ENCODE peak calls at places on chromosomes 16 and 17, in nine cellular contexts. O is left lung; C is AG09319; Z is spleen; A is mammary epithelial cell; F is mesothelial cell of epicardium; I is upper lobe of right lung; S is CD4-positive, alpha-beta T cell; N is ovary. B is an unnamed sample.

GRCh38 chr17:30413109-30413508 is 34.4 kb downstream of the CPD start:
- DNase-seq in O (no peak), Z (no peak), I (no peak), S (no peak), C (no peak), F (no peak), A (peak; percentile 70), N (no peak), B (no peak)

GRCh38 chr17:44767493-44767892 is 8.7 kb downstream of the ADAM11 start:
- DNase-seq in S (no peak), Z (no peak), F (no peak), O (no peak), I (no peak), N (no peak), C (no peak), A (no peak), B (no peak)

GRCh38 chr17:7884581-7885356 is 3.8 kb upstream of the CHD3 start:
- DNase-seq in I (peak; percentile 77), Z (peak; percentile 90), S (no peak), C (no peak), O (no peak), F (no peak), A (no peak), N (peak; percentile 39), B (no peak)

GRCh38 chr17:65850486-65850885 is 289.0 kb upstream of the AXIN2 start:
- DNase-seq in I (no peak), O (no peak), S (no peak), A (peak; percentile 42), F (no peak), N (no peak), C (no peak), Z (no peak), B (no peak)

GRCh38 chr17:71412803-71413202 is 708.0 kb upstream of the SOX9 start:
- DNase-seq in F (no peak), C (peak; percentile 89), A (peak; percentile 98), O (no peak), S (no peak), Z (no peak), N (no peak), I (no peak), B (no peak)

GRCh38 chr16:55263271-55264250 is 60.4 kb upstream of the IRX6 start:
- DNase-seq in S (no peak), F (no peak), C (no peak), O (no peak), A (no peak), I (no peak), Z (no peak), N (no peak), B (no peak)

GRCh38 chr16:15885560-15886001 is 2.8 kb downstream of the CEP20 start:
- DNase-seq in I (no peak), Z (no peak), F (no peak), O (no peak), C (no peak), N (no peak), A (no peak), S (no peak), B (no peak)

GRCh38 chr16:68486671-68487495 is 38.6 kb upstream of the SMPD3 start:
- DNase-seq in A (no peak), N (no peak), Z (no peak), S (no peak), F (no peak), I (no peak), O (no peak), C (no peak), B (no peak)

GRCh38 chr16:65463652-65464260 is 341.9 kb upstream of the CDH11 start:
- DNase-seq in N (no peak), A (no peak), C (no peak), Z (no peak), F (no peak), O (no peak), S (no peak), I (no peak), B (no peak)

GRCh38 chr17:6894206-6894528 is 62.6 kb upstream of the TEKT1 start:
- DNase-seq in A (no peak), Z (no peak), O (no peak), C (no peak), F (no peak), I (no peak), S (no peak), N (no peak), B (no peak)

GRCh38 chr17:39365252-39365651 is 36.2 kb downstream of the FBXL20 start:
- DNase-seq in I (no peak), S (no peak), F (no peak), C (peak; percentile 49), Z (no peak), N (no peak), A (no peak), O (no peak), B (no peak)

GRCh38 chr17:50049636-50050035 is 6.3 kb upstream of the ITGA3 start:
- DNase-seq in O (no peak), Z (no peak), I (no peak), F (no peak), N (no peak), C (no peak), A (no peak), S (no peak), B (no peak)

GRCh38 chr16:85675528-85675927 is 13.2 kb downstream of the GINS2 start:
- DNase-seq in Z (no peak), C (no peak), I (no peak), O (no peak), N (no peak), A (no peak), S (no peak), F (no peak), B (no peak)

GRCh38 chr16:82229800-82230619 is 60.0 kb upstream of the MPHOSPH6 start:
- DNase-seq in C (peak; percentile 69), Z (no peak), S (peak; percentile 49), N (no peak), O (peak; percentile 73), A (peak; percentile 60), F (peak; percentile 81), I (peak; percentile 81), B (peak; percentile 46)

GRCh38 chr17:17416007-17416399 is 60.8 kb upstream of the MED9 start:
- DNase-seq in A (peak; percentile 72), O (no peak), F (no peak), Z (no peak), S (no peak), N (no peak), I (no peak), C (peak; percentile 41), B (no peak)

GRCh38 chr17:47981462-47981861 is 10.5 kb downstream of the CDK5RAP3 start:
- DNase-seq in Z (no peak), I (no peak), S (no peak), O (no peak), F (no peak), A (no peak), N (no peak), C (no peak), B (no peak)

GRCh38 chr16:11109551-11109950 is 146.5 kb downstream of the SOCS1 start:
- DNase-seq in Z (no peak), I (no peak), A (no peak), O (no peak), S (no peak), C (no peak), N (no peak), F (no peak), B (no peak)

GRCh38 chr17:57574040-57574513 is 171.0 kb downstream of the CCDC182 start:
- DNase-seq in S (no peak), N (no peak), A (no peak), Z (no peak), O (no peak), I (no peak), F (no peak), C (no peak), B (peak; percentile 54)

GRCh38 chr17:32349503-32349853 is 479 bp upstream of the ZNF207 start:
- DNase-seq in O (no peak), F (no peak), S (peak; percentile 4), C (no peak), N (no peak), I (no peak), Z (peak; percentile 74), A (no peak), B (no peak)
- TF ChIP-seq CTCF in O (no peak), F (no peak), S (no peak), C (no peak), N (no peak), I (no peak), Z (no peak), A (no peak), B (no peak)

DNA sequence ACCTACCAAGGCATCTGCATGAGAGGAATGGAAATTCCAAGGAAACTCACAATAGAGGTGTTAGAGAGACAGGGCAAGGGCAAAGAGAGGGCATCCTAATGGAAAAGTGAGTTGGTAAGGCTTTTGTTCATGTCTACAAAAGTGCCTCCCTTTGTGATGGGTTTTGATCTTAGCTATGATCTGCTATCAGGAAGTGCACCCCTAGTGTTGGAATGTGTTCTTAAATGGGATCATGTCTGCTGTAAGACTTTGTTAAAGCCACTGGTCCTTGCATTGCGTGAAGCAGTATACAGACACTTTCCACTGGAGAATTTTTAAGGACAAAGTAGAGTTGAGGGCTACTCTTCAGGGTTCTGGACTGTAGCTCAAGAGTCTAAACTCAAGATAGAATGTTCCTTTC is 92.0 kb downstream of the MAP2K6 start:
- DNase-seq in A (no peak), N (no peak), Z (no peak), O (no peak), S (no peak), I (no peak), F (no peak), C (no peak), B (no peak)
- TF ChIP-seq CTCF in A (peak; percentile 44), N (no peak), Z (peak; percentile 18), O (no peak), S (peak; percentile 22), I (peak; percentile 25), F (no peak), C (peak; percentile 16), B (peak; percentile 14)

DNA sequence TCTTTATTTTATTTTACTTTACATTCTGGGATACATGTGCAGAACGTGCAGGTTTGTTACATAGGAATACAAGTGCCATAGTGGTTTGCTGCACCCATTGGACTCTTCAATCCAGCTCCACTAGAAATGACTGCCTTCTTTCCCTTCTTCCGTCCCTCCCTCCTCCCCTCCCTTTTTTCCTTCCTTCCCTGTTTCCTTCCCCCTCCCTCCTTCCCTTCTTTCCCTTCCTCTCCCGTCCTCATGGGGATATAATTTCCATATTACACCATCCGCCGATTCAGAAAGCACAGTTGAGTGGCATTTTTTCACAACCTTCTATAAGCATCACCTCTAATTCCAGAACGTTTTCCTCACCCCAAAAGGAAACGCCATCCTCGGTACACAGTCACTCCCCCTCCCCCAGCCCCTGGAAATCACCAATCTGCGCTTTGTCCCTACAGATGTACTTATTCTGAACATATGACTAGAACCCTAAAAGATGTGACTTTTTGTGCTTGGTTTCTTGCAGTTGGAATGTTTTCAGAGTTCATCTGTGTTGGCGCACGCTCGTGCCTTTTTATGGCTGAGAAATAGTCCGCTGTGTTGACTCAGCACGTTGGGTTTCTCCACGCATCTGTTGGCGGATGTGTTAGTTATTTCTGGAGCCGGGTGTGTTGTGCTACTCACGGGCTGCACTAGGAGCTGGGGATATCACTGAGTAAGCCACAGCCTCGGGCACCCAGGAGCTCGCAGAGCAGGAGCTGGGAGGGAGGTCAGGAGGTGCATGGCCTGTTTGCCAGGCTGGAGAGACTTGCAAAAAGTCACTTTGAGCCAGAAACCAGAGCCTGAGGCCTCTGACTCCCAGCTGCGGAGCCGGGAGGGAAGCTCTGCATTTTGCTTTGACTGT is 336.4 kb downstream of the SEC14L1 start:
- DNase-seq in O (no peak), I (no peak), S (no peak), C (peak; percentile 94), A (peak; percentile 98), F (no peak), N (peak; percentile 71), Z (no peak), B (peak; percentile 69)
- TF ChIP-seq CTCF in O (no peak), I (no peak), S (no peak), C (no peak), A (no peak), F (no peak), N (no peak), Z (no peak), B (peak; percentile 22)

GRCh38 chr17:81523139-81524062 is 4.8 kb upstream of the FSCN2 start:
- DNase-seq in O (no peak), Z (no peak), C (no peak), S (no peak), I (no peak), F (no peak), N (no peak), A (no peak), B (no peak)
- TF ChIP-seq CTCF in O (no peak), Z (no peak), C (peak; percentile 43), S (no peak), I (peak; percentile 9), F (peak; percentile 24), N (no peak), A (no peak), B (no peak)

B was measured in left ventricle myocardium inferior.